ENCODE peak calls at places on chromosomes 5 and 9, in seven cellular contexts. H is SK-N-SH, C is cardiac fibroblast, Y is coronary artery, X is H1, L is OCI-LY7, S is WTC11. Q is an unnamed sample.

GRCh38 chr5:171450423-171451246 is 31.2 kb downstream of the FGF18 start:
- DNase-seq in L (no peak), Y (no peak), H (no peak), X (no peak), C (peak), S (peak), Q (no peak)

GRCh38 chr5:107815109-107815508 is 144.4 kb upstream of the EFNA5 start:
- DNase-seq in H (no peak), X (no peak), Y (no peak), C (no peak), L (no peak), S (no peak), Q (no peak)

GRCh38 chr9:130860458-130861316 is 25.6 kb downstream of the ABL1 start:
- DNase-seq in Y (peak), C (peak), H (no peak), S (no peak), L (no peak), X (no peak), Q (no peak)

GRCh38 chr5:137635521-137635921 is 100.4 kb downstream of the KLHL3 start:
- DNase-seq in L (no peak), X (no peak), S (no peak), H (no peak), Y (no peak), C (no peak), Q (no peak)

GRCh38 chr5:79829260-79829659 is 139.6 kb downstream of the CMYA5 start:
- DNase-seq in S (peak), X (peak), H (no peak), C (no peak), Y (no peak), L (peak), Q (no peak)

GRCh38 chr9:69120380-69121154 is 53.5 kb upstream of the TJP2 start:
- DNase-seq in X (peak), H (no peak), S (peak), Y (no peak), L (peak), C (no peak), Q (peak)

GRCh38 chr5:147639303-147639702 is 129.4 kb upstream of the DPYSL3 start:
- DNase-seq in X (no peak), H (no peak), L (no peak), S (no peak), C (no peak), Y (no peak), Q (no peak)

GRCh38 chr5:4700082-4700481 is 440.0 kb upstream of the ADAMTS16 start:
- DNase-seq in H (peak), Y (no peak), S (peak), C (peak), X (peak), L (peak), Q (no peak)

GRCh38 chr9:93186151-93186715 is 2.3 kb downstream of the WNK2 start:
- DNase-seq in X (no peak), Y (no peak), S (no peak), L (no peak), H (peak), C (no peak), Q (no peak)

GRCh38 chr9:130888146-130888885 is 8.3 kb downstream of the QRFP start:
- DNase-seq in X (no peak), Y (no peak), S (no peak), L (no peak), C (no peak), H (no peak), Q (no peak)

GRCh38 chr9:114281421-114282103 is 41.3 kb upstream of the ORM1 start:
- DNase-seq in X (no peak), S (peak), L (no peak), H (peak), Y (peak), C (peak), Q (no peak)

GRCh38 chr5:6551955-6552313 is 80.9 kb downstream of the NSUN2 start:
- DNase-seq in L (no peak), S (no peak), C (no peak), H (no peak), X (no peak), Y (no peak), Q (no peak)

GRCh38 chr5:179400020-179400419 is 54.8 kb upstream of the ADAMTS2 start:
- DNase-seq in C (no peak), H (no peak), S (no peak), X (no peak), L (no peak), Y (peak), Q (no peak)

GRCh38 chr5:88732181-88732633 is 150.8 kb downstream of the MEF2C start:
- DNase-seq in X (no peak), S (no peak), Y (peak), H (no peak), C (peak), L (peak), Q (peak)

GRCh38 chr5:127700237-127700766 is 2.9 kb upstream of the CCDC192 start:
- DNase-seq in L (no peak), X (no peak), C (no peak), S (no peak), Y (no peak), H (no peak), Q (no peak)

GRCh38 chr9:123350590-123351310 is 5.2 kb upstream of the CRB2 start:
- DNase-seq in S (no peak), H (no peak), C (no peak), Y (no peak), X (no peak), L (no peak), Q (peak)
- TF ChIP-seq CTCF in S (no peak), H (no peak), C (no peak), Y (no peak), X (no peak), L (no peak), Q (no peak)

GRCh38 chr5:133319905-133320520 is 268.2 kb downstream of the HSPA4 start:
- DNase-seq in L (peak), Y (no peak), C (peak), S (no peak), H (no peak), X (no peak), Q (no peak)
- TF ChIP-seq CTCF in L (peak), Y (no peak), C (peak), S (no peak), H (peak), X (no peak), Q (no peak)

DNA sequence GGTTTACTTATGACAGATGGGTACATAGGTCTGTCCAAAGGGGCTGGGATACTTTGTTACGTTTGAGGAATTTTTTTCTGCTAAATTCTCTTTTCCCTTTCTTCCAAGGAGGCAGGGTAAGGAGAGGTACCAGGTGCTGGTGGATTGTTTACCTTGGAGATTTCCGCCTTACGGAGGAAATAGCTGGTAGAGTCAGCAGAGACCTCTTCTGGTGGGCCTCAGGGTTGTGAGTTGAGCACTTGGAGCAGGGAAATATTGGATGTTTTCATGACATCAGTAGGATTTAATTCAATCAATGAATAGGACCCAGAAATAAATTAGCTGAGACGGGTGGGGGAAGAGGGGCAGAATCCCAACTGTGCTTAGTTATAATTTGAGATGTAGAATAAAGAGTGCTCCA is 60.0 kb upstream of the TAF11L2 start:
- DNase-seq in Y (no peak), H (no peak), X (no peak), C (no peak), L (no peak), S (no peak), Q (no peak)
- TF ChIP-seq CTCF in Y (no peak), H (no peak), X (peak), C (no peak), L (no peak), S (no peak), Q (no peak)

GRCh38 chr9:121055642-121056143 is 5.6 kb upstream of the C5 start:
- DNase-seq in S (peak), L (peak), Y (no peak), C (peak), H (no peak), X (no peak), Q (no peak)
- TF ChIP-seq CTCF in S (peak), L (peak), Y (no peak), C (peak), H (no peak), X (peak), Q (peak)

GRCh38 chr5:172666251-172666650 is 25.2 kb downstream of the NEURL1B start:
- DNase-seq in S (peak), C (peak), X (no peak), L (no peak), H (no peak), Y (no peak), Q (no peak)
- TF ChIP-seq CTCF in S (no peak), C (no peak), X (peak), L (peak), H (no peak), Y (no peak), Q (no peak)

DNA sequence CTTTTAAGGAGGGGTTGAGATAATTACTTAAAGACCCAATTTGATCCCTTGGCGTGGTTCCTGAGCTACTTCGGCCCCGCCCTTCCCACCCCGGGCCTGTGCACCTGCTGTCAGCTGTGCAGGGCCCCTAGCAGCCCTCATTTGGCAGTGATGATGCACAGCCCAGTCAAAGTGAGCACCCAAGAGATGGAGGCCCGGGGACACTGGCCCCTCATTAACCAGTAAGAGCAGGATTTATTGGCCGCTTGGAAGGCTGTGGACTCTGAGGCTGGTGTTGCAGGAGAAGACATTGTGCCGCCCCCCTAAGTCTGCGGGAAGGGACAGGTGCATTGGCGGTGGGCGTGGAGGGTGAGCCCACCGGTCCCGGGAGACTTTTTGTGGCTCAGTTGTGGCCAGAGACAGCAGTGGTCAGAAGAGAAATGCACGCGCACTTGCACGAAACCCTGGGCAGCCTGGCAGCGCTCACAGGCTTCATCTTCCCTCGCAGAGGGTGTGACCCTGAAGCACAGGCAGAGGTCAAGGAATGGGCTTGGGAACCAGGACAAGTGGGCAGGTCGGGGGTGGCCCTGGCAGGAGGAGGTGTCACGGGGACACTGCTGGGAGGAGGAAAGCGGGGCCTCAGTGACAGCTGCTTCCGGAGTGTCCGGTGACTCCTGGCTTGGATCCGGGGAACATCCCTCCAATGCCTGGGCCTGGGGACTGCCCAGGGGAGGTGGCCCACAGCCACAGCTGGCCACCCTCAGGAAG is 74.0 kb upstream of the RXRA start:
- DNase-seq in X (no peak), C (no peak), S (no peak), L (no peak), H (no peak), Y (no peak), Q (no peak)
- TF ChIP-seq CTCF in X (no peak), C (no peak), S (no peak), L (no peak), H (no peak), Y (no peak), Q (no peak)

GRCh38 chr9:89576404-89576824 is 28.4 kb upstream of the GADD45G start:
- DNase-seq in C (peak), S (no peak), Y (no peak), H (peak), X (no peak), L (peak), Q (peak)
- TF ChIP-seq CTCF in C (peak), S (peak), Y (peak), H (peak), X (peak), L (peak), Q (peak)

GRCh38 chr9:137968235-137968634 is 90.7 kb downstream of the CACNA1B start:
- DNase-seq in X (no peak), S (no peak), L (peak), H (peak), Y (no peak), C (no peak), Q (no peak)
- TF ChIP-seq CTCF in X (peak), S (no peak), L (peak), H (no peak), Y (no peak), C (no peak), Q (no peak)

GRCh38 chr5:170434953-170435605 is 45.9 kb upstream of the KCNMB1 start:
- DNase-seq in X (peak), C (peak), L (peak), S (peak), H (peak), Y (peak), Q (peak)

GRCh38 chr5:170439246-170439943 is 50.2 kb upstream of the KCNMB1 start:
- DNase-seq in S (no peak), X (no peak), C (no peak), Y (peak), H (no peak), L (no peak), Q (no peak)

GRCh38 chr5:170438581-170438980 is 49.4 kb upstream of the KCNMB1 start:
- DNase-seq in L (no peak), H (no peak), X (no peak), S (no peak), Y (peak), C (no peak), Q (no peak)

GRCh38 chr5:170437621-170438375 is 48.6 kb upstream of the KCNMB1 start:
- DNase-seq in Y (peak), L (no peak), X (no peak), H (no peak), S (no peak), C (no peak), Q (no peak)

GRCh38 chr5:170436335-170436734 is 47.2 kb upstream of the KCNMB1 start:
- DNase-seq in Y (peak), L (no peak), S (peak), H (no peak), X (no peak), C (no peak), Q (no peak)
- TF ChIP-seq CTCF in Y (no peak), L (no peak), S (no peak), H (no peak), X (no peak), C (no peak), Q (no peak)

GRCh38 chr5:82885657-82886389 is 191.4 kb downstream of the TMEM167A start:
- DNase-seq in H (no peak), L (peak), C (peak), X (no peak), Y (no peak), S (no peak), Q (peak)
- TF ChIP-seq CTCF in H (no peak), L (no peak), C (no peak), X (no peak), Y (no peak), S (no peak), Q (no peak)

Q was measured in GM20000.